ENCODE peak calls at places on chromosomes 16 and 17, in six cellular contexts. J, C, M, Z, L and S are unnamed samples.

GRCh38 chr17:47948706-47949196 is 7.4 kb downstream of the PNPO start:
- DNase-seq in J (no peak), C (no peak), M (no peak), Z (peak; percentile 62), L (peak; percentile 84), S (peak; percentile 64)

GRCh38 chr17:74217036-74217725 is 3.8 kb downstream of the TTYH2 start:
- DNase-seq in J (no peak), C (no peak), M (no peak), Z (no peak), L (no peak), S (no peak)

GRCh38 chr17:40598928-40599627 is 33.8 kb upstream of the CCR7 start:
- DNase-seq in J (peak; percentile 44), C (peak; percentile 97), M (no peak), Z (peak; percentile 79), L (no peak), S (peak; percentile 64)

GRCh38 chr17:1792495-1793446 is 30.9 kb downstream of the SERPINF1 start:
- DNase-seq in J (no peak), C (no peak), M (peak; percentile 14), Z (peak; percentile 10), L (no peak), S (no peak)

GRCh38 chr17:14297161-14297851 is 3.6 kb upstream of the HS3ST3B1 start:
- DNase-seq in J (no peak), C (no peak), M (peak; percentile 54), Z (peak; percentile 51), L (peak; percentile 38), S (peak; percentile 67)

GRCh38 chr17:31672161-31672819 is 186.8 kb downstream of the COPRS start:
- DNase-seq in J (no peak), C (no peak), M (no peak), Z (no peak), L (no peak), S (no peak)

GRCh38 chr17:69434164-69434579 is 19.7 kb downstream of the MAP2K6 start:
- DNase-seq in J (peak; percentile 8), C (no peak), M (no peak), Z (no peak), L (no peak), S (peak; percentile 23)

GRCh38 chr16:5885521-5885920 is 787.9 kb upstream of the EEF2KMT start:
- DNase-seq in J (no peak), C (no peak), M (no peak), Z (no peak), L (no peak), S (no peak)

GRCh38 chr17:42180922-42181850 is at the start of gene KCNH4:
- DNase-seq in J (peak; percentile 66), C (peak; percentile 58), M (peak; percentile 91), Z (peak; percentile 92), L (peak; percentile 81), S (peak; percentile 86)

GRCh38 chr17:78478757-78479297 is 98.4 kb downstream of the DNAH17 start:
- DNase-seq in J (no peak), C (no peak), M (no peak), Z (no peak), L (no peak), S (no peak)

GRCh38 chr17:65742433-65743312 is 181.2 kb upstream of the AXIN2 start:
- DNase-seq in J (no peak), C (no peak), M (no peak), Z (no peak), L (no peak), S (no peak)

GRCh38 chr17:28946239-28946638 is 5.1 kb downstream of the PHF12 start:
- DNase-seq in J (no peak), C (no peak), M (no peak), Z (no peak), L (no peak), S (no peak)

GRCh38 chr17:11031787-11032186 is 193.9 kb upstream of the PIRT start:
- DNase-seq in J (no peak), C (no peak), M (no peak), Z (no peak), L (no peak), S (no peak)

GRCh38 chr16:21568502-21569189 is 30.7 kb upstream of the METTL9 start:
- DNase-seq in J (no peak), C (no peak), M (no peak), Z (peak; percentile 42), L (peak; percentile 24), S (no peak)

GRCh38 chr17:41777579-41778188 is 8.8 kb downstream of the JUP start:
- DNase-seq in J (peak; percentile 89), C (no peak), M (peak; percentile 71), Z (peak; percentile 68), L (peak; percentile 78), S (peak; percentile 68)

GRCh38 chr17:32161506-32162365 is 19.4 kb downstream of the RHOT1 start:
- DNase-seq in J (no peak), C (no peak), M (no peak), Z (peak; percentile 77), L (no peak), S (no peak)

GRCh38 chr17:57732062-57732461 is 13.0 kb downstream of the CCDC182 start:
- DNase-seq in J (no peak), C (no peak), M (no peak), Z (no peak), L (no peak), S (no peak)

GRCh38 chr16:86087561-86088230 is 188.7 kb downstream of the IRF8 start:
- DNase-seq in J (no peak), C (no peak), M (no peak), Z (peak; percentile 33), L (no peak), S (no peak)

GRCh38 chr17:76558210-76559095 is 18.6 kb downstream of the PRCD start:
- DNase-seq in J (no peak), C (no peak), M (no peak), Z (no peak), L (no peak), S (no peak)

GRCh38 chr17:55433629-55434422 is 12.2 kb upstream of the MMD start:
- DNase-seq in J (no peak), C (no peak), M (no peak), Z (peak; percentile 67), L (peak; percentile 46), S (no peak)

GRCh38 chr17:20930065-20930760 is 112.6 kb downstream of the USP22 start:
- DNase-seq in J (no peak), C (no peak), M (no peak), Z (no peak), L (no peak), S (no peak)

GRCh38 chr16:11390573-11391495 is 45.6 kb downstream of the RMI2 start:
- DNase-seq in J (no peak), C (no peak), M (peak; percentile 28), Z (no peak), L (no peak), S (no peak)

GRCh38 chr17:38912221-38912813 is 13.1 kb upstream of the LASP1NB start:
- DNase-seq in J (peak; percentile 67), C (no peak), M (peak; percentile 44), Z (peak; percentile 47), L (peak; percentile 52), S (peak; percentile 74)

GRCh38 chr17:28384281-28385036 is 13.0 kb downstream of the SARM1 start:
- DNase-seq in J (peak; percentile 36), C (no peak), M (peak; percentile 88), Z (peak; percentile 88), L (peak; percentile 88), S (peak; percentile 61)

GRCh38 chr17:40909755-40910154 is 24.7 kb upstream of the KRT20 start:
- DNase-seq in J (no peak), C (no peak), M (no peak), Z (no peak), L (no peak), S (no peak)

GRCh38 chr16:86685071-86685470 is 106.7 kb downstream of the FOXL1 start:
- DNase-seq in J (no peak), C (no peak), M (no peak), Z (no peak), L (no peak), S (no peak)

GRCh38 chr17:53032861-53033271 is 789.9 kb upstream of the KIF2B start:
- DNase-seq in J (peak; percentile 11), C (no peak), M (no peak), Z (no peak), L (no peak), S (no peak)
- TF ChIP-seq CTCF in J (no peak), C (no peak), M (peak; percentile 36), Z (no peak), L (no peak), S (peak; percentile 62)

DNA sequence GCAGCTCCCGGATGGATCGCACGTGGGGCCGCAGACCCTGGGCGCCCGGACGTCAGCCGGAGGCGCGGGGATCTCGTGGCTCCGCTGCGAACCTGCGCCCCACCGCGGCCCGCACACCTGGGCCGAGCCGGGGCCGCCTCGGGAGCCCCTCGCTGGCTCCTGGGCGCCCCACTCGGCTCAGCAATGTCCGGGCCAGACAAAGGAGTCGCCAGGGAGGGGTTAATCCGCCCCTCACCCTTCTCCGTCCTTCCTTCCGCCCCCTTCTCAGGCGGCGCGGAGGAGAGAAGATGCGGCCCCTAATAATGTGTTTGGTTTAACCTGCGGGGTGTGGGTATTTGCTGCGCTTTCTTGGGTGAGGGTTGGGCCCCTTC is 47.6 kb upstream of the SLC38A10 start:
- DNase-seq in J (no peak), C (no peak), M (peak; percentile 48), Z (peak; percentile 45), L (no peak), S (no peak)
- H3K4me3 ChIP-seq in J (peak overlapping the region; percentile 80), C (peak overlapping the region; percentile 94), M (peak overlapping the region; percentile 69), Z (peak overlapping the region; percentile 85), L (peak overlapping the region; percentile 69), S (peak overlapping the region; percentile 88)

DNA sequence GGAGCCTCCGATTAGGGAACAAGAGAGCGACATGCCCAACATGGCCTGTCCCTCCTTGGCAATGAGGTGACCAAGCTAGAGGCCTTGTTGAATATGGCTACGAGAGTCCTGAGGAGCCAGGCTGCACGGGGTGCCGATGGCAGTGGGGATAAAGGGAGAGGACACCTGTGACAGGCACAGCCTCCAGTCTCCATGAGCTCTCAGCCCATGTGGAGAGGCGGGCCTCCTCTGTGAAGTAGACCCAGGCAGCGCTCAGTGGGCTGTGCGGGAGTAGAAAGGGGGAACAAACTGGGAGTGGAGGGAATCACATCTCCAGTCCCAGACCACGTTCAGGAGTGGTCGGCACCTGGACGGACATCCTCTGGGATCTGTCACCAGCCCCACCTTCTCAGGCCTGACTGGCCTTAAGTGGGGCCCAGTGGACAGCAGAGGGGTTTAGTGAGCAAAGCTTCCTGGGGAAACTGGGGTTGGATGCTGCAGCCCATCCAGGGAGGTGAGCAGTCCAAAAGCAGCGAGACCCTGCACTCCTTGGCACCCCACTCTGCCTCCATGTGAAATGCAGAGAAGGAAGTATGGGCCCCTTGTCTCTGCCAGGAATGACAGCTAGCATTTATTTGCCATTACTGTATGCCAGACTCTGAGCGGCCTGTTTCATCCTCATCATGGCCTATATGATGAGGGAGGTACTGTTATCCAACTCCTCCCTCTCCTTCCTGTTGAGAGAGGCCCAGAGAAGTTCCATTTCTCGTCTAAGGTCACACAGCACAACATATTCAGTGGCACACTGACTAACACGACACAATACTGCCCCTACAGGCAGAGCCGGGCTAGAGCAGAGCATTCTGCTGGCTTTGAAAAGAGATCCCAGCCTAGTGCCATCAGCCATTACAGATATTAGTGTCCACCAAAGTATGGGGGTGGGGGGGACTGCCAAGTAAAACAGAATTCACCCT is 4.5 kb upstream of the TMEM92 start:
- DNase-seq in J (peak; percentile 65), C (peak; percentile 19), M (peak; percentile 80), Z (peak; percentile 87), L (peak; percentile 76), S (peak; percentile 78)
- TF ChIP-seq CTCF in J (peak; percentile 75), C (peak; percentile 77), M (peak; percentile 81), Z (peak; percentile 65), L (no peak), S (peak; percentile 55)

DNA sequence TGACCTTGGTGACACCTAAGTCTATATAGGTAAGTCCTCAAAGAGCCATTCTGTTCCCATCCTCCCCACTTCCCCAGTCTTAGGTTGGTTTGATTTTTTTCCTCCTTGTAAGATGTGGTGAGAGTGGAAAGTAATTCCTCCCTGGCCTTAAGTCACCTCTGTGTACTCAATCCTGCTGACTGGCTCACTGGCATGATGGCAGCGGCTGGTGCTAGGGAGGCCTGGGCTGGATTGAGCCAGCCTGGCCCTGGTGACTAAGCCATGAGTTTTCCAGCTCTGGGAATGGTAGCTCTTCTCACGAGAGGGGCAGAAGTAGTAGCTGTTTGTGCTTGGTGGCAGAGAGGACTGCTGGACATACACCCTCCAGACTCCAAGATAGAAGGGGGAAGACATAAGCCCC is 2.5 kb downstream of the ARL4D start:
- DNase-seq in J (no peak), C (no peak), M (no peak), Z (no peak), L (peak; percentile 51), S (peak; percentile 48)
- H3K4me3 ChIP-seq in J (no peak overlapping the region), C (no peak overlapping the region), M (peak overlapping the region; percentile 73), Z (peak overlapping the region; percentile 71), L (peak overlapping the region; percentile 90), S (peak overlapping the region; percentile 1)